ENCODE peak calls at places on chromosomes 1 and 21, in six cellular contexts. T is NCI-H1436, N is aorta, Q is EH, G is glomerular endothelial cell, C is GM12892. K is an unnamed sample.

GRCh38 chr1:228303596-228303995 is 95.8 kb downstream of the OBSCN start:
- DNase-seq in T (no peak), G (no peak), N (peak), C (no peak), Q (no peak), K (no peak)

GRCh38 chr1:233238884-233239432 is 56.6 kb downstream of the PCNX2 start:
- DNase-seq in G (no peak), T (no peak), Q (no peak), N (no peak), C (no peak), K (no peak)

GRCh38 chr1:173870252-173871075 is 2.3 kb downstream of the ZBTB37 start:
- DNase-seq in Q (no peak), N (no peak), C (peak), T (no peak), G (no peak), K (peak)

GRCh38 chr21:33801424-33802405 is 113.9 kb downstream of the ATP5PO start:
- DNase-seq in N (no peak), G (no peak), Q (peak), C (no peak), T (peak), K (no peak)

GRCh38 chr1:173429517-173430477 is 47.3 kb upstream of the PRDX6 start:
- DNase-seq in N (peak), T (no peak), C (no peak), G (no peak), Q (peak), K (peak)

GRCh38 chr1:55868026-55868425 is 652.9 kb upstream of the USP24 start:
- DNase-seq in Q (peak), C (no peak), T (no peak), G (no peak), N (no peak), K (no peak)

GRCh38 chr21:14492890-14493289 is 53.2 kb downstream of the SAMSN1 start:
- DNase-seq in G (no peak), C (no peak), Q (no peak), N (no peak), T (no peak), K (no peak)

GRCh38 chr1:57040831-57041230 is 75.0 kb upstream of the C8B start:
- DNase-seq in Q (no peak), N (no peak), G (no peak), C (no peak), T (no peak), K (no peak)

GRCh38 chr1:212070720-212071302 is 35.3 kb downstream of the DTL start:
- DNase-seq in G (no peak), N (no peak), C (no peak), T (peak), Q (peak), K (no peak)

GRCh38 chr1:227926216-227926791 is 21.4 kb downstream of the WNT9A start:
- DNase-seq in N (peak), T (no peak), G (no peak), C (no peak), Q (no peak), K (no peak)

GRCh38 chr1:40384413-40384762 is 10.9 kb downstream of the SMAP2 start:
- DNase-seq in G (no peak), N (no peak), C (no peak), T (no peak), Q (no peak), K (no peak)

GRCh38 chr1:227781314-227781930 is 34.1 kb upstream of the PRSS38 start:
- DNase-seq in Q (no peak), N (no peak), G (no peak), C (no peak), T (no peak), K (no peak)

GRCh38 chr1:150535511-150536281 is 13.5 kb upstream of the ADAMTSL4 start:
- DNase-seq in Q (peak), N (peak), T (no peak), C (no peak), G (no peak), K (no peak)

GRCh38 chr1:170864784-170865538 is 70.4 kb upstream of the MROH9 start:
- DNase-seq in T (no peak), G (no peak), Q (no peak), C (no peak), N (no peak), K (no peak)

GRCh38 chr1:42152907-42153597 is at the start of gene GUCA2B:
- DNase-seq in C (no peak), G (no peak), N (no peak), Q (no peak), T (no peak), K (no peak)

GRCh38 chr1:38858833-38859560 is 575 bp downstream of the RRAGC start:
- DNase-seq in C (peak), T (peak), N (peak), G (no peak), Q (peak), K (no peak)

GRCh38 chr1:112934562-112934952 is 21.4 kb downstream of the SLC16A1 start:
- DNase-seq in Q (peak), T (no peak), G (no peak), N (no peak), C (no peak), K (no peak)

GRCh38 chr1:212491454-212491853 is 58.7 kb downstream of the NENF start:
- DNase-seq in C (no peak), Q (peak), G (no peak), T (no peak), N (peak), K (no peak)

GRCh38 chr1:45272943-45273342 is 53.8 kb upstream of the HPDL start:
- DNase-seq in N (no peak), G (no peak), T (no peak), Q (peak), C (no peak), K (no peak)

GRCh38 chr1:204258213-204259115 is 44.7 kb upstream of the GOLT1A start:
- DNase-seq in N (peak), G (peak), C (peak), T (peak), Q (peak), K (no peak)

GRCh38 chr1:218421531-218421930 is 76.4 kb downstream of the TGFB2 start:
- DNase-seq in N (no peak), C (no peak), G (no peak), Q (peak), T (no peak), K (no peak)

GRCh38 chr1:238111081-238111480 is 220.4 kb upstream of the ZP4 start:
- DNase-seq in T (no peak), Q (no peak), N (no peak), C (no peak), G (no peak), K (no peak)

GRCh38 chr1:234148816-234149215 is 224.4 kb upstream of the COA6 start:
- DNase-seq in Q (peak), T (no peak), C (no peak), G (no peak), N (no peak), K (no peak)

GRCh38 chr1:63713627-63714481 is 60.0 kb upstream of the ROR1 start:
- DNase-seq in T (no peak), Q (peak), C (no peak), N (peak), G (no peak), K (no peak)

GRCh38 chr1:32703479-32704291 is 1.1 kb upstream of the SYNC start:
- DNase-seq in G (no peak), C (no peak), Q (peak), N (peak), T (no peak), K (no peak)

GRCh38 chr1:34695580-34695979 is 59.3 kb upstream of the GJB5 start:
- DNase-seq in N (no peak), Q (no peak), T (no peak), C (no peak), G (no peak), K (no peak)

GRCh38 chr21:23496729-23497128 is 2110.6 kb downstream of the MRPL39 start:
- DNase-seq in C (no peak), T (no peak), Q (no peak), N (no peak), G (no peak), K (no peak)

GRCh38 chr21:45887121-45887611 is 94.4 kb upstream of the COL6A1 start:
- DNase-seq in T (no peak), N (peak), G (no peak), C (no peak), Q (peak), K (no peak)

GRCh38 chr1:20139776-20140612 is 871 bp downstream of the PLA2G2F start:
- DNase-seq in T (no peak), C (no peak), Q (no peak), N (no peak), G (no peak), K (no peak)